ENCODE peak calls at places on chromosomes 7 and 10, in ten cellular contexts. B is brain microvascular endothelial cell, P is AG04449, M is cardiac muscle cell, X is Calu3, R is body of pancreas, F is breast epithelium, T is endothelial cell, Y is kidney epithelial cell, V is neural progenitor cell. I is an unnamed sample.
A peak's percentile ranks its signal among the peaks of the same experiment; 100 is the strongest.

GRCh38 chr7:131327049-131327625 is 539 bp upstream of the MKLN1 start:
- DNase-seq in X (peak; percentile 28), T (peak; percentile 44), M (peak; percentile 82), Y (no peak), F (no peak), B (peak; percentile 49), R (no peak), P (no peak), V (no peak), I (no peak)

GRCh38 chr10:98446656-98447221 is at the start of gene HPS1:
- DNase-seq in P (no peak), Y (no peak), M (peak; percentile 82), V (peak; percentile 78), R (peak; percentile 85), F (peak; percentile 72), T (peak; percentile 66), B (peak; percentile 41), X (peak; percentile 80), I (peak; percentile 82)

GRCh38 chr10:49009231-49009979 is 69.8 kb upstream of the LRRC18 start:
- DNase-seq in X (no peak), B (no peak), R (no peak), P (no peak), V (no peak), T (no peak), Y (no peak), M (no peak), F (no peak), I (no peak)

GRCh38 chr7:117825132-117825531 is 48.1 kb downstream of the CTTNBP2 start:
- DNase-seq in F (no peak), X (no peak), M (peak; percentile 5), T (no peak), B (peak; percentile 78), R (no peak), P (no peak), Y (no peak), V (no peak), I (no peak)

GRCh38 chr7:140033036-140033435 is 29.7 kb downstream of the PARP12 start:
- DNase-seq in X (no peak), F (no peak), V (no peak), T (no peak), M (no peak), B (peak; percentile 35), R (no peak), P (no peak), Y (no peak), I (no peak)

GRCh38 chr7:26477381-26477780 is 185.7 kb downstream of the SNX10 start:
- DNase-seq in V (no peak), T (no peak), B (no peak), F (no peak), Y (no peak), X (no peak), M (no peak), R (no peak), P (no peak), I (no peak)

GRCh38 chr7:1874522-1875389 is 204.7 kb downstream of the ELFN1 start:
- DNase-seq in X (no peak), M (no peak), R (no peak), F (no peak), P (no peak), T (no peak), Y (no peak), V (no peak), B (no peak), I (no peak)

GRCh38 chr7:94395141-94396041 is 696 bp downstream of the COL1A2 start:
- DNase-seq in V (peak; percentile 79), M (peak; percentile 93), T (peak; percentile 38), R (peak; percentile 64), Y (peak; percentile 47), F (no peak), P (no peak), B (peak; percentile 82), X (peak; percentile 41), I (peak; percentile 28)

GRCh38 chr7:120344276-120344675 is 71.3 kb downstream of the KCND2 start:
- DNase-seq in F (no peak), V (no peak), M (peak; percentile 85), X (no peak), B (peak; percentile 18), T (no peak), Y (no peak), R (no peak), P (no peak), I (no peak)

GRCh38 chr7:96122746-96123145 is 199.2 kb downstream of the SLC25A13 start:
- DNase-seq in X (no peak), V (no peak), P (no peak), M (no peak), R (no peak), B (no peak), T (no peak), F (no peak), Y (no peak), I (no peak)

GRCh38 chr7:127253289-127254162 is 785 bp upstream of the GRM8 start:
- DNase-seq in P (peak; percentile 2), R (peak; percentile 78), B (peak; percentile 40), F (peak; percentile 58), Y (no peak), X (peak; percentile 76), T (peak; percentile 80), M (peak; percentile 55), V (peak; percentile 88), I (peak; percentile 67)

GRCh38 chr7:130734525-130735272 is 692 bp upstream of the KLF14 start:
- DNase-seq in M (peak; percentile 14), P (no peak), T (no peak), R (no peak), Y (no peak), X (no peak), F (no peak), B (no peak), V (no peak), I (no peak)

GRCh38 chr7:6621195-6622128 is 6.1 kb downstream of the ZNF853 start:
- DNase-seq in M (no peak), B (no peak), X (no peak), T (no peak), V (no peak), F (no peak), P (no peak), R (no peak), Y (no peak), I (no peak)

GRCh38 chr7:28083998-28084985 is 96.3 kb downstream of the JAZF1 start:
- DNase-seq in X (no peak), B (no peak), M (no peak), V (no peak), F (no peak), T (no peak), R (no peak), Y (no peak), P (no peak), I (no peak)

DNA sequence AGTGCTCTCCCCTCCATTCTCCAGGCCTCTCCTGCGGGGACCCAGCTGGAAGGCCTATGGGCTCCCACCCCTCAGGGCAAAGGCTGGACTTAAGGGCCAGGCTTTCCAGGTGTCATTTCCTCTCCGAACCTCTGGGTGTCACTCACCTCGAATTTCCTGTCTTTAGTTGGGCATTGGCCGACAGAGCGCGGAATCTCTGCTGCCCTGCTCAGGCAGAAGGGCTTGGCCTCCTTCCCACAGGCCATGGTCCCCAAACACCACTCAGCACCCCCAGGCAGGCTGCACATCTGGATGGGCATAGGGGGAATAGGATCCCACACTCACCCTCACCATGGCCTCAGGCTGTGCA is 212.9 kb downstream of the CCSER2 start:
- DNase-seq in P (no peak), T (no peak), F (no peak), R (peak; percentile 11), M (no peak), B (no peak), X (no peak), V (peak; percentile 60), Y (no peak), I (no peak)
- TF ChIP-seq CTCF in P (no peak), T (no peak), F (no peak), R (peak; percentile 1), M (no peak), B (no peak), X (no peak), V (peak; percentile 24), Y (peak; percentile 14), I (no peak)

GRCh38 chr7:23810099-23810498 is 100.1 kb downstream of the STK31 start:
- DNase-seq in B (no peak), X (no peak), R (no peak), M (no peak), F (no peak), T (no peak), P (no peak), V (no peak), Y (no peak), I (no peak)

GRCh38 chr7:23808421-23808820 is 98.4 kb downstream of the STK31 start:
- DNase-seq in M (no peak), X (no peak), B (no peak), Y (no peak), V (no peak), T (no peak), R (no peak), P (no peak), F (no peak), I (no peak)

DNA sequence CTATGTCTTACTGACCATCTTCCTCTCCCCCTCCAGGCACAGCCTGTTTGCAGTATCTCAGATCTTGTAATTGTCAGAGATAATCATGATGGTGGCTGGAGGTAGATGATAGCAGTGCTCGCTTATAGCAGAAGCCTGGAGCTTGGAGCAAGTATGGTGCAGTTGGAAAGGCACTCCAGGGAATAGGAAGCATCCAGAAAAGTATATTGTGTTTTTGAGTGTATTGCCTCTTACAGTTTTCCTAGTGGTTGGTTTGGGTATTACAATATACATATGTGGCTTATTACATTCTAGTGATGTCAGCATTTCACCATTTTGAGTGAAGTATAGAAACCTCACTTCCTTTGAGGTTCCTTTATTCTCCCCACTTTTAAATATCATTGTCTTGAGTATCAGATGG is 101.5 kb downstream of the STK31 start:
- DNase-seq in T (no peak), P (no peak), M (no peak), X (no peak), B (no peak), R (no peak), V (no peak), F (no peak), Y (no peak), I (no peak)
- TF ChIP-seq CTCF in T (peak; percentile 91), P (no peak), M (peak; percentile 19), X (peak; percentile 78), B (peak; percentile 46), R (no peak), V (peak; percentile 50), F (no peak), Y (peak; percentile 10), I (no peak)

GRCh38 chr10:86387221-86387794 is 20.7 kb upstream of the GRID1 start:
- DNase-seq in Y (no peak), R (no peak), V (peak; percentile 39), T (no peak), F (no peak), B (no peak), M (no peak), X (no peak), P (no peak), I (no peak)
- TF ChIP-seq CTCF in Y (no peak), R (no peak), V (no peak), T (no peak), F (no peak), B (peak; percentile 43), M (peak; percentile 6), X (no peak), P (no peak), I (no peak)

DNA sequence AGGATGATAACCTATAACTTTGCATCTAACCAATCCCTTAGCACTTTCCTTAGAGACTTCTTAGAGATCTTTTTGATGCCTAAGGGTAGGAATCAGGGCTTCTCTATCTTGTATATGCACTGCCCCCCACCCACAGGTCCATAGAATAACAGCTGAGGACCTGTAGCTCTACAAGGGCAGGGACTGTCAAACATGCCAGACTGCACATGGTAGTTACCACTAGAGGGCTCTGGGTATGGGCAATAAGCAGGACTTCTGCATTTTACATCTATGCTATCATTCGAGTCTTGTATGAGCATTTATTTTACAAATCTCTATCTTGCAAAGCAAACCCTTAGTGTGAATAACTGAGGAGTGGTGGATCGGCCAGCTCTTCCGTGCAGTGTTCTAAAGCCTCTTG is 219.1 kb downstream of the WDR11 start:
- DNase-seq in R (peak; percentile 13), F (no peak), X (peak; percentile 17), M (peak; percentile 12), B (no peak), T (peak; percentile 28), P (no peak), V (peak; percentile 27), Y (no peak), I (no peak)
- TF ChIP-seq CTCF in R (peak; percentile 21), F (no peak), X (no peak), M (no peak), B (no peak), T (peak; percentile 40), P (no peak), V (peak; percentile 53), Y (peak; percentile 11), I (peak; percentile 29)

I was measured in stomach.